ENCODE peak calls at places on chromosomes 5 and 9, in six cellular contexts. One of them, this sample, is unnamed.

GRCh38 chr5:52582313-52582712 is 205.4 kb upstream of the ITGA1 start:
- DNase-seq in T follicular helper cell: no peak
- DNase-seq in posterior cingulate gyrus: no peak
- DNase-seq in GM10248: no peak
- DNase-seq in tibial nerve: no peak
- DNase-seq in GM12865: peak; percentile 5
- DNase-seq in this sample: no peak

GRCh38 chr9:136985027-136985602 is 2.3 kb downstream of the LCNL1 start:
- DNase-seq in posterior cingulate gyrus: no peak
- DNase-seq in GM12865: no peak
- DNase-seq in GM10248: no peak
- DNase-seq in T follicular helper cell: no peak
- DNase-seq in tibial nerve: no peak
- DNase-seq in this sample: no peak

GRCh38 chr9:136620441-136621018 is 42.2 kb upstream of the EGFL7 start:
- DNase-seq in posterior cingulate gyrus: no peak
- DNase-seq in GM12865: no peak
- DNase-seq in GM10248: no peak
- DNase-seq in T follicular helper cell: no peak
- DNase-seq in tibial nerve: no peak
- DNase-seq in this sample: peak; percentile 36

GRCh38 chr5:109997191-109997590 is 307.5 kb downstream of the MAN2A1 start:
- DNase-seq in posterior cingulate gyrus: no peak
- DNase-seq in T follicular helper cell: no peak
- DNase-seq in tibial nerve: no peak
- DNase-seq in GM12865: no peak
- DNase-seq in GM10248: no peak
- DNase-seq in this sample: no peak

GRCh38 chr5:56574778-56575177 is 240.6 kb upstream of the MAP3K1 start:
- DNase-seq in GM10248: no peak
- DNase-seq in tibial nerve: no peak
- DNase-seq in posterior cingulate gyrus: no peak
- DNase-seq in GM12865: no peak
- DNase-seq in T follicular helper cell: no peak
- DNase-seq in this sample: no peak

GRCh38 chr9:129235931-129236331 is 57.9 kb upstream of the IER5L start:
- DNase-seq in T follicular helper cell: peak; percentile 59
- DNase-seq in GM10248: no peak
- DNase-seq in posterior cingulate gyrus: peak; percentile 52
- DNase-seq in GM12865: peak; percentile 73
- DNase-seq in tibial nerve: no peak
- DNase-seq in this sample: no peak

GRCh38 chr5:121573844-121574243 is 277.8 kb upstream of the FTMT start:
- DNase-seq in tibial nerve: no peak
- DNase-seq in T follicular helper cell: no peak
- DNase-seq in GM10248: no peak
- DNase-seq in GM12865: no peak
- DNase-seq in posterior cingulate gyrus: no peak
- DNase-seq in this sample: no peak

GRCh38 chr9:127214421-127215265 is 49.9 kb upstream of the GARNL3 start:
- DNase-seq in T follicular helper cell: peak; percentile 41
- DNase-seq in tibial nerve: no peak
- DNase-seq in posterior cingulate gyrus: peak; percentile 90
- DNase-seq in GM10248: peak; percentile 82
- DNase-seq in GM12865: peak; percentile 78
- DNase-seq in this sample: no peak

GRCh38 chr5:11619339-11620028 is 284.8 kb downstream of the CTNND2 start:
- DNase-seq in GM12865: no peak
- DNase-seq in posterior cingulate gyrus: no peak
- DNase-seq in GM10248: no peak
- DNase-seq in T follicular helper cell: no peak
- DNase-seq in tibial nerve: no peak
- DNase-seq in this sample: no peak

GRCh38 chr5:36369092-36369737 is 67.5 kb upstream of the RANBP3L start:
- DNase-seq in tibial nerve: no peak
- DNase-seq in GM12865: no peak
- DNase-seq in posterior cingulate gyrus: no peak
- DNase-seq in GM10248: no peak
- DNase-seq in T follicular helper cell: no peak
- DNase-seq in this sample: no peak

GRCh38 chr9:72210522-72210921 is 61.3 kb downstream of the GDA start:
- DNase-seq in posterior cingulate gyrus: no peak
- DNase-seq in GM10248: no peak
- DNase-seq in GM12865: no peak
- DNase-seq in T follicular helper cell: no peak
- DNase-seq in tibial nerve: no peak
- DNase-seq in this sample: no peak

GRCh38 chr9:35923927-35924763 is 14.9 kb downstream of the SPAAR start:
- DNase-seq in posterior cingulate gyrus: no peak
- DNase-seq in T follicular helper cell: no peak
- DNase-seq in GM12865: no peak
- DNase-seq in tibial nerve: no peak
- DNase-seq in GM10248: no peak
- DNase-seq in this sample: no peak

GRCh38 chr9:112569186-112569585 is 82.6 kb downstream of the KIAA1958 start:
- DNase-seq in posterior cingulate gyrus: no peak
- DNase-seq in GM12865: no peak
- DNase-seq in T follicular helper cell: no peak
- DNase-seq in GM10248: no peak
- DNase-seq in tibial nerve: no peak
- DNase-seq in this sample: no peak

GRCh38 chr9:34961574-34962480 is 3.7 kb downstream of the PHF24 start:
- DNase-seq in GM12865: peak; percentile 20
- DNase-seq in GM10248: no peak
- DNase-seq in posterior cingulate gyrus: no peak
- DNase-seq in T follicular helper cell: no peak
- DNase-seq in tibial nerve: no peak
- DNase-seq in this sample: no peak

GRCh38 chr9:21030389-21031035 is 928 bp downstream of the HACD4 start:
- DNase-seq in tibial nerve: no peak
- DNase-seq in GM10248: peak; percentile 77
- DNase-seq in GM12865: peak; percentile 69
- DNase-seq in posterior cingulate gyrus: no peak
- DNase-seq in T follicular helper cell: no peak
- DNase-seq in this sample: no peak

GRCh38 chr9:90881648-90882047 is 80.0 kb downstream of the SYK start:
- DNase-seq in GM10248: peak; percentile 24
- DNase-seq in tibial nerve: no peak
- DNase-seq in GM12865: peak; percentile 75
- DNase-seq in T follicular helper cell: no peak
- DNase-seq in posterior cingulate gyrus: no peak
- DNase-seq in this sample: no peak